ENCODE peak calls at places on chromosomes 6 and 20, in six cellular contexts. A is OCI-LY7, W is GM23248, L is MM.1S, F is neural progenitor cell, O is GM23338. B is an unnamed sample. For H3K4me1, the result is how much of the 10 kb centered on the place peaks cover.

GRCh38 chr6:39755231-39755630 is 30.0 kb upstream of the KIF6 start:
- DNase-seq in A (no peak), W (peak), L (no peak), F (no peak), O (no peak), B (no peak)

GRCh38 chr6:3102875-3103274 is 15.6 kb upstream of the BPHL start:
- DNase-seq in A (no peak), W (peak), L (no peak), F (no peak), O (no peak), B (no peak)

GRCh38 chr6:1229301-1229700 is 82.6 kb upstream of the FOXQ1 start:
- DNase-seq in A (no peak), W (no peak), L (no peak), F (no peak), O (no peak), B (no peak)

GRCh38 chr20:45433316-45433715 is 17.4 kb downstream of the PIGT start:
- DNase-seq in A (no peak), W (peak), L (no peak), F (no peak), O (peak), B (no peak)

GRCh38 chr6:170243386-170243785 is 47.5 kb downstream of the DLL1 start:
- DNase-seq in A (no peak), W (no peak), L (no peak), F (no peak), O (no peak), B (no peak)

GRCh38 chr20:31630187-31630790 is 7.4 kb upstream of the COX4I2 start:
- DNase-seq in A (peak), W (no peak), L (no peak), F (no peak), O (no peak), B (no peak)

GRCh38 chr20:56628873-56629463 is at the start of gene TFAP2C:
- DNase-seq in A (no peak), W (peak), L (peak), F (peak), O (peak), B (peak)

GRCh38 chr6:161143663-161144430 is 130.0 kb downstream of the AGPAT4 start:
- DNase-seq in A (no peak), W (no peak), L (no peak), F (no peak), O (no peak), B (no peak)

GRCh38 chr20:10314198-10314597 is 95.6 kb downstream of the SNAP25 start:
- DNase-seq in A (no peak), W (peak), L (no peak), F (peak), O (no peak), B (no peak)

GRCh38 chr20:25248501-25249172 is 752 bp downstream of the PYGB start:
- DNase-seq in A (peak), W (peak), L (peak), F (peak), O (peak), B (no peak)

GRCh38 chr20:32649697-32650471 is 23.9 kb downstream of the C20orf203 start:
- DNase-seq in A (no peak), W (no peak), L (no peak), F (no peak), O (no peak), B (no peak)

GRCh38 chr6:163414117-163414366 is 476 bp upstream of the QKI start:
- DNase-seq in A (no peak), W (no peak), L (no peak), F (no peak), O (no peak), B (no peak)

GRCh38 chr6:141610741-141611140 is 522.0 kb upstream of the GJE1 start:
- DNase-seq in A (no peak), W (peak), L (no peak), F (peak), O (peak), B (peak)

GRCh38 chr6:83192871-83193746 is at the start of the genes PGM3 and RWDD2A:
- DNase-seq in A (peak), W (peak), L (peak), F (peak), O (peak), B (peak)

GRCh38 chr6:157648561-157648960 is 174.5 kb upstream of the SNX9 start:
- DNase-seq in A (no peak), W (peak), L (no peak), F (no peak), O (no peak), B (peak)

GRCh38 chr20:18721716-18722115 is 91.9 kb upstream of the SCP2D1 start:
- DNase-seq in A (no peak), W (no peak), L (no peak), F (no peak), O (no peak), B (no peak)

GRCh38 chr6:118764766-118765165 is 113.4 kb upstream of the CEP85L start:
- DNase-seq in A (no peak), W (no peak), L (no peak), F (no peak), O (no peak), B (no peak)

GRCh38 chr6:33069021-33069738 is 4.3 kb downstream of the HLA-DPA1 start:
- DNase-seq in A (no peak), W (no peak), L (no peak), F (no peak), O (peak), B (no peak)

GRCh38 chr6:21997414-21998037 is 299.3 kb downstream of the PRL start:
- DNase-seq in A (no peak), W (no peak), L (no peak), F (no peak), O (no peak), B (no peak)
- TF ChIP-seq EZH2phosphoT487 in A (no peak), W (no peak), L (no peak), F (no peak), O (no peak), B (no peak)

DNA sequence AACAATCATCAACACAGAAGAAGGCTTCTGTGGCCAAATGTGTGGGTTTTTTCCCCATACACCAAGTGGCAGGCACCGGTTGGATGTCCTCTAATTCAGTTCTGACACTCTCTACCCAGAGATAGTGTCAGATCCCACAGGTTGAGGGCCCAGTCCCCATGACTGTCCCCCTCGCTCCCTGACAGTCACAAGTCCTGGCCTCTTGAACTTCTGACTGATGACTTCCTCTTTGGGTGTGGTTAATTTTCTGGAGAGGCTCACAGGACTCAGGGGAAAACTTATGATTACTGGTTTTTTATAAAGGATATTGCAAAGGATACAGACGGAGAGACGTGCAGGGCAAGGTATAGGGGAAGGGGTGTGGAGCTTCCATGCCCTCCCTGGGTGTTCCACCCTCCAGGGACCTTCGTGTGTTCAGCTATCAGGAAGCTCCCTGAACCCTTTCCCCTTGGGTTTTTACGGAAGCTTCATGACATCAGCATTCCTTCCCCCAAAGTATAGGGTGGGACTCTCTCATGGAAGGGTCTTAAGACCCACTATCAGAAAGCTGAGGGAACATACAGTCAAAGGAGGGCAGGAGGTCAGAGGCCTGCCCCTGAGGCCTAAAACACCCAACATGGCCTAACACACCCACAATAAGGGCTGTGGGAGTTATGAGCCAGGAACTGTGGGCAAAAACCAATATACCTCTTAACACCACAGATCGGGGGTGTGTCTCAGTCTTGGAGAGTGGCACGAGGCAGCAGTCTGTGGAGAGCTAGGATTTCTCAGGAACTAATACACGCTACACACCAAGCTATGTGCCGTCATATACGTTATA is 33.3 kb downstream of the FARS2 start:
- DNase-seq in A (no peak), W (no peak), L (no peak), F (no peak), O (no peak), B (no peak)
- H3K4me1 ChIP-seq in A (under half), W (under half), L (under half), F (under half), O (under half), B (under half)

DNA sequence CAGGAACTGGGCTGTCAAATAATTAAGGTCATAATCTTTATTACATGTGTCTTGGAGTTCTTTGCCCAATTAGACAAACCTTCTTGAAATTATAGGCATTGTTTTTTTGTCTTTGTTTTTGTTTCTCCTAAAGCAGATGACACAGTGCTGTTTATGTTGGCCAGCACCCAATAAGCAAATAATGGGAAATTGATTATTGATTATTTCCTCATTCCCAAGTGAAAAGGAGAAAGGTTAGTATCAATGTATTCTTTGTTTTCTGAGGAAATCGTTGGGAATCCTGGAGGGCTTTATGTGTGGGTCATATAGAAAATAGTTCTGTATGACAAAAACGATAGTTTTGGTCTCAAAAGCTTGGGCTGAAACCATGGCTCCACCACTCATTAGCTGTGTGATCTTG is 4.5 kb upstream of the CYP24A1 start:
- DNase-seq in A (no peak), W (no peak), L (no peak), F (no peak), O (no peak), B (no peak)
- TF ChIP-seq EZH2phosphoT487 in A (no peak), W (no peak), L (no peak), F (no peak), O (no peak), B (no peak)

DNA sequence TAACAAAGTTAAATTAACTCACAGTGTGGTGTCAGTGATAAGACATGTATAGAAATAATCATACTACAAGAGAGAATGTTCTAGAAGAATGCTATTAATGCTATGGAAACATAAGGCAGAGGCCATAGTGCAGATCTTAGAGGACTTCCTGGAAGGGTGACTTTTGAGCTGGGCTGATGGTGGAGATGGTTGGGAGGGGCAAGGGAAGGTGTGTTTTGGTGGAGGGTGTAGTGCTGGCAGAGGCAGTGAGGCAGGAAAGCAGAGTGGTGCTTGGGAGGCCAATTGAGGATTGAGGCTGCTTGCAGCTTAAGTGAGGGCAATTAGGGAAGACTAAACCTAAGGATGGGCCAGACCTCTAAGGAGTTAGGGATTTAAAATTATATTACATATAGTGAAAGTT is 58.5 kb upstream of the FNDC1 start:
- DNase-seq in A (peak), W (no peak), L (no peak), F (no peak), O (no peak), B (no peak)
- H3K4me1 ChIP-seq in A (half or more), W (under half), L (under half), F (under half), O (under half), B (under half)

DNA sequence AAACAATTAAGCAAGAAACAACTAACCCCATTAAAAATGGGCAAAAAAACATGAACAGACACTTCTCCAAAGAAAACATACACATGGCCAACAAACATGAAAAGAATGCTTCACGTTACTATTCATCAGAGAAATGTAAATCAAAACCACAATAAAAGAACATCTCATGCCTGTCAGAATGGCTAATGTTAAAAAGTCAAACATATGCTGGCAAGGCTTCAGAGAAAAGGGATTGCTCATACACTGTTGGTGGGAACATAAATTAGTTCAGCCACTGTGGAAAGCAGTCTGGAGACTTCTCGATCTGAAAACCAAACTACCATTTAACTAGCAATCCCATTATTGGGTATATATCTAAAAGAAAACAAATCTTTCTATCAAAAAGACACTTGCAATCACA is 217.5 kb downstream of the TINAG start:
- DNase-seq in A (no peak), W (peak), L (no peak), F (no peak), O (no peak), B (peak)
- TF ChIP-seq EZH2phosphoT487 in A (no peak), W (no peak), L (no peak), F (no peak), O (no peak), B (no peak)

GRCh38 chr20:36548704-36549627 is 7.6 kb downstream of the MYL9 start:
- DNase-seq in A (no peak), W (no peak), L (no peak), F (no peak), O (no peak), B (no peak)

GRCh38 chr20:36549942-36550796 is 8.8 kb downstream of the MYL9 start:
- DNase-seq in A (no peak), W (no peak), L (no peak), F (no peak), O (no peak), B (no peak)

GRCh38 chr20:36548006-36548315 is 6.6 kb downstream of the MYL9 start:
- DNase-seq in A (peak), W (no peak), L (no peak), F (peak), O (peak), B (no peak)

GRCh38 chr20:36550797-36551299 is 9.5 kb downstream of the MYL9 start:
- DNase-seq in A (no peak), W (peak), L (no peak), F (no peak), O (no peak), B (no peak)

GRCh38 chr20:36549628-36549941 is 8.3 kb downstream of the MYL9 start:
- DNase-seq in A (no peak), W (no peak), L (no peak), F (no peak), O (no peak), B (no peak)
- H3K4me1 ChIP-seq in A (under half), W (under half), L (under half), F (under half), O (under half), B (under half)